ENCODE peak calls at places on chromosome 21, in four cellular contexts. X, A, U and S are unnamed samples.

GRCh38 chr21:25240974-25241373 is 366.3 kb downstream of the MRPL39 start:
- DNase-seq in A (no peak), U (no peak), X (no peak), S (no peak)

GRCh38 chr21:14737922-14738321 is 191.8 kb upstream of the SAMSN1 start:
- DNase-seq in X (peak), U (peak), A (peak), S (peak)

GRCh38 chr21:45797338-45797737 is 153.8 kb downstream of the PCBP3 start:
- DNase-seq in A (no peak), X (no peak), U (no peak), S (no peak)

GRCh38 chr21:26748066-26748465 is 97.1 kb downstream of the ADAMTS1 start:
- DNase-seq in X (no peak), U (no peak), A (no peak), S (no peak)

GRCh38 chr21:36059823-36060158 is 535 bp downstream of the SETD4 start:
- DNase-seq in U (no peak), X (no peak), A (peak), S (no peak)

GRCh38 chr21:37687001-37687400 is 229.3 kb downstream of the KCNJ6 start:
- DNase-seq in X (peak), A (no peak), U (no peak), S (no peak)

GRCh38 chr21:14382486-14382834 is 486 bp downstream of the HSPA13 start:
- DNase-seq in X (no peak), U (no peak), A (no peak), S (no peak)

GRCh38 chr21:44699502-44700001 is 2.6 kb downstream of the KRTAP10-12 start:
- DNase-seq in X (no peak), U (no peak), A (no peak), S (no peak)

GRCh38 chr21:29384608-29385359 is 86.1 kb downstream of the BACH1 start:
- DNase-seq in A (no peak), U (no peak), X (no peak), S (no peak)

GRCh38 chr21:38263493-38263892 is 6.7 kb downstream of the KCNJ15 start:
- DNase-seq in X (peak), A (no peak), U (no peak), S (no peak)

GRCh38 chr21:45248893-45249381 is 38.8 kb downstream of the POFUT2 start:
- DNase-seq in X (peak), A (no peak), U (no peak), S (no peak)

GRCh38 chr21:31220567-31220966 is 123.5 kb downstream of the TIAM1 start:
- DNase-seq in A (no peak), U (no peak), X (no peak), S (no peak)